ENCODE peak calls at places on chromosomes 16 and 17, in five cellular contexts. D, E, B, W and F are unnamed samples.

GRCh38 chr17:40345161-40346034 is 19.1 kb downstream of the GJD3 start:
- DNase-seq in D (peak; percentile 77), E (peak; percentile 72), B (peak; percentile 76), W (peak; percentile 87), F (peak; percentile 99)

GRCh38 chr17:80103686-80104085 is 2.3 kb downstream of the GAA start:
- DNase-seq in D (no peak), E (no peak), B (no peak), W (no peak), F (no peak)

GRCh38 chr17:79633937-79634813 is 23.3 kb upstream of the RBFOX3 start:
- DNase-seq in D (no peak), E (no peak), B (no peak), W (peak; percentile 37), F (no peak)

GRCh38 chr17:16148596-16148995 is 66.7 kb downstream of the NCOR1 start:
- DNase-seq in D (no peak), E (no peak), B (no peak), W (no peak), F (no peak)

GRCh38 chr16:48059936-48060335 is 95.9 kb downstream of the ABCC12 start:
- DNase-seq in D (no peak), E (no peak), B (no peak), W (no peak), F (no peak)

GRCh38 chr16:27138257-27138656 is 65.1 kb upstream of the KDM8 start:
- DNase-seq in D (no peak), E (no peak), B (no peak), W (no peak), F (no peak)

GRCh38 chr17:77440571-77440981 is 299.8 kb downstream of the SEC14L1 start:
- DNase-seq in D (no peak), E (no peak), B (no peak), W (no peak), F (no peak)

GRCh38 chr17:42325026-42325425 is 36.7 kb downstream of the STAT5A start:
- DNase-seq in D (no peak), E (peak; percentile 85), B (peak; percentile 95), W (no peak), F (no peak)

GRCh38 chr16:10923650-10924214 is 18.5 kb downstream of the DEXI start:
- DNase-seq in D (no peak), E (no peak), B (no peak), W (no peak), F (no peak)

GRCh38 chr16:5321925-5322324 is 224.3 kb upstream of the EEF2KMT start:
- DNase-seq in D (no peak), E (no peak), B (peak; percentile 86), W (no peak), F (no peak)
- TF ChIP-seq CTCF in D (no peak), E (no peak), B (no peak), W (no peak), F (no peak)

DNA sequence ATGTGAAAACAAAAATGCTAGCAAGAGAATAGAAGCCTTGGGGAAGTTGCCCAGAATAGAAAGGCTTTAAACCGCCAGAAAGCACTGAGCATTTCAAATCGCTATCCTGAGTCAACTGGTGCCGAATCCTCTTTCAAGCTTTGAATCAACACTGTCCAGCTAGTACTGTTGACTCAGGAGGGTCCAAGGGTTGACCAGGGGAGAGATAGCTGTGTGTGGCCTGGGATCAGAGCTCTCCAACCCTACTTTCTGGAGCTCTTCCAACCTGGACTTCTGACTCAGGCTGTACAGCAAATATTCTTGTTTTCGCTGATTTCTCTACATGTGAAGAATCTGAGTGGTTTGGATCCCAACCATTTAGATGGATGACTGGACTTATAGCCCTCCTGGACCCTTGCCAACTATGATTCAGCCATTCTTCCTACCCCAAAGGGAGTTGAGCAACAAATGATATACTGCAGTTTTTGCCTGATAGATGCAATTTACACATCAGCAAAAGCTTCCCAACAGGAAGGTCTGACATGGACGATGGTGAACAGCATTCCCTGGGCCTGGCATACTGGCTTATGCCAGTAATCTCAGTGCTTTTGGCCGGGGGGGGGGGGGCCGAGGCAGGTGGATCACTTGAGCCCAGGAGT is 154.0 kb upstream of the SDK2 start:
- DNase-seq in D (no peak), E (peak; percentile 100), B (peak; percentile 94), W (no peak), F (peak; percentile 50)
- TF ChIP-seq CTCF in D (no peak), E (no peak), B (no peak), W (no peak), F (no peak)

DNA sequence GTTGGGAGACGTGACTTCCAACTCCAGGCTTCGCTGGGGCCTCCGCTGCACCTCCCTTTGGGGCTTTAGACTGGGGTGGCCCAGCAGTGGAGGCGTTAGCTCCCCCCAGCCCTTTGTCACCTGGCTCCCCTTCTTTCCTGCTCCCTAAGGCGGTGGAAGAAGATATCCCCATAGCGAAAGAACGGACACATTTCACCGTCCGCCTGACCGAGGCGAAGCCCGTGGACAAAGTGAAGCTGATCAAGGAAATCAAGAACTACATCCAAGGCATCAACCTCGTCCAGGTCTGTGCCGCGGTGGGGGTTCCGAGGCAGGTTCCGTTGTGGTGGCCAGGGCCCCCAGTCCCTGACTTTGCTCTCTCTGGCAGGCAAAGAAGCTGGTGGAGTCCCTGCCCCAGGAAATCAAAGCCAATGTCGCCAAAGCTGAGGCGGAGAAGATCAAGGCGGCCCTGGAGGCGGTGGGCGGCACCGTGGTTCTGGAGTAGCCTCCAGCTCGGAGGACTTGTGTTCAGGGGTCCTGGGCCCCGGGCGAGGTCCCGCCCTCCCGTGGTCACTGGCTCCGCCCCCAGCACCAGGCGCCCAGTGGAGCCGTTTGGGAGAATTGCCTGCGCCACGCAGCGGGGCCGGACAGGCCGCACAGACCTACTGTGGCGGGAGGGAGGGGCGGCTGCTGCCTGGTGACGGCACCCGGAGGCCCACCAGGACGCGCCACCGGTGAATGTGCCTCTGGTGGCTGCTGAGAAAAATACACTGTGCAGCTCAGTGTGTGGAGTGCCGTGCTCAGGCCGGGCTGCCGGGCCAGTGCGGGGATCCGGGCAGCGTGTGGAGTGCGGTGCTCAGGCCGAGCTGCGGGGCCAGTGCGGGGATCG is 3.8 kb downstream of the MRPL12 start:
- DNase-seq in D (no peak), E (no peak), B (no peak), W (peak; percentile 58), F (no peak)
- TF ChIP-seq CTCF in D (no peak), E (no peak), B (no peak), W (no peak), F (peak; percentile 36)

GRCh38 chr17:4554997-4555799 is at the start of gene MYBBP1A:
- DNase-seq in D (peak; percentile 98), E (peak; percentile 97), B (peak; percentile 89), W (peak; percentile 96), F (peak; percentile 94)
- TF ChIP-seq CTCF in D (no peak), E (no peak), B (peak; percentile 9), W (peak; percentile 44), F (no peak)

DNA sequence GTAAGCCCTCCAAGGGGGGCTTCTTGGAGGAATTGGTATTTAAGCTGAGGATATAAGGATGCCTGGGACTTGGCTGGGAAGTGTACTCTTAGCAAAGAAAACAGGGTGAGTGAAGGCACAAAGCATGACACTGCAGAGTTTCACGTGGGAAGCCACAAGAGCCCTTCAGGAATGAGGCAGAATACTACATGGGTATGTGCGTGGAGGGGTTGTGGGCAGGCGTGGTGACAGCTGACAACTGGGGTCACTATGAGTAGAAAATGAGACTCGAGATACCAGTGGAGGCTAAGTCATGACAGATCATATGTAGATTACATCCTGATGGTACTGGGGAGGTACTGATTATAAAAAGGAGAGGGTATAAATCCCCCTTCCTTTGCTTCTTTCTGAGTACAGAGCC is 78.1 kb upstream of the XYLT1 start:
- DNase-seq in D (no peak), E (no peak), B (no peak), W (no peak), F (no peak)
- TF ChIP-seq CTCF in D (no peak), E (no peak), B (no peak), W (no peak), F (no peak)

GRCh38 chr16:66510711-66511614 is 39.0 kb downstream of the TK2 start:
- DNase-seq in D (no peak), E (peak; percentile 35), B (peak; percentile 30), W (no peak), F (peak; percentile 67)

GRCh38 chr16:66509576-66509975 is 40.3 kb downstream of the TK2 start:
- DNase-seq in D (no peak), E (no peak), B (no peak), W (no peak), F (no peak)

GRCh38 chr16:66510298-66510697 is 39.6 kb downstream of the TK2 start:
- DNase-seq in D (no peak), E (no peak), B (no peak), W (no peak), F (no peak)

GRCh38 chr16:66512589-66513404 is 37.1 kb downstream of the TK2 start:
- DNase-seq in D (no peak), E (peak; percentile 86), B (peak; percentile 49), W (no peak), F (peak; percentile 66)

GRCh38 chr16:66511615-66512500 is 38.1 kb downstream of the TK2 start:
- DNase-seq in D (no peak), E (peak; percentile 90), B (peak; percentile 86), W (peak; percentile 64), F (peak; percentile 80)
- TF ChIP-seq CTCF in D (no peak), E (no peak), B (no peak), W (no peak), F (no peak)

DNA sequence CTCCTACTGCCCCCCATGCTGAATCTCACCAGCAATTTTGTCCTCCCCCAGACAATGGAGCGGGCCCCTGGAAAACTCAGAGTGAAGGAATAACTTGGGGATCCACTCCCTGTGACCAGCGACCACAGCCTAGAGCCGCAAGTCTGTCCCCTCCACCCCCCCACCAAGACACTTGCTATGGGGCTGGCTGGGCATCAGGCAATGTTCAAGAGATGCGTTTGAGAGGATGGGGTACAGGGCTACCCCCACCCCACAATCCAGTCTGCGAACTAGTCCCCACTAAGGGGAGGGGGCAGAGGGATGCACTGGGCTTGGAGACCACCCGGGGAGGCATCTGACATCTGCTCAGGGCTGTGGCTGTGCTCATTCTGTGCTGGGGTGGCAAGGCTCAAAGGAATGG is 2.4 kb downstream of the PPL start:
- DNase-seq in D (no peak), E (no peak), B (no peak), W (no peak), F (no peak)
- TF ChIP-seq CTCF in D (no peak), E (no peak), B (no peak), W (no peak), F (no peak)